ENCODE peak calls at places on chromosomes 2 and 18, in eight cellular contexts. Z, O, K, S, B, E, N and Y are unnamed samples.

GRCh38 chr2:217573565-217573964 is 429.2 kb downstream of the TNS1 start:
- DNase-seq in E (no peak), O (no peak), B (no peak), S (no peak), K (peak), N (no peak), Z (no peak), Y (no peak)

GRCh38 chr2:112627060-112628040 is 18.4 kb upstream of the SLC20A1 start:
- DNase-seq in B (no peak), S (no peak), N (peak), Z (no peak), K (peak), E (no peak), O (peak), Y (peak)

GRCh38 chr2:167756427-167756826 is 491.0 kb downstream of the STK39 start:
- DNase-seq in Z (no peak), S (no peak), E (no peak), B (no peak), N (no peak), O (no peak), K (peak), Y (no peak)

GRCh38 chr2:177998006-177998405 is 74.6 kb downstream of the PDE11A start:
- DNase-seq in Z (no peak), K (peak), B (no peak), O (no peak), E (no peak), S (no peak), N (no peak), Y (no peak)

GRCh38 chr2:233542507-233542906 is 24.1 kb downstream of the USP40 start:
- DNase-seq in N (no peak), B (no peak), K (peak), O (no peak), S (no peak), E (no peak), Z (no peak), Y (peak)

GRCh38 chr2:147511491-147511948 is 333.3 kb upstream of the ACVR2A start:
- DNase-seq in B (no peak), E (no peak), K (no peak), O (no peak), N (peak), S (no peak), Z (no peak), Y (peak)

GRCh38 chr18:39523281-39523680 is 1957.7 kb upstream of the CELF4 start:
- DNase-seq in N (no peak), B (peak), S (no peak), K (peak), O (no peak), Z (peak), E (no peak), Y (no peak)

GRCh38 chr18:74446178-74446577 is 10.9 kb downstream of the DIPK1C start:
- DNase-seq in K (no peak), O (no peak), N (no peak), B (no peak), E (no peak), S (no peak), Z (no peak), Y (no peak)

GRCh38 chr2:109402180-109402579 is 211.6 kb downstream of the SEPTIN10 start:
- DNase-seq in O (peak), N (no peak), B (no peak), E (no peak), S (no peak), K (no peak), Z (no peak), Y (no peak)

GRCh38 chr2:53505814-53506213 is 261.8 kb upstream of the CHAC2 start:
- DNase-seq in Z (no peak), K (no peak), B (no peak), E (no peak), O (no peak), N (no peak), S (no peak), Y (no peak)